ENCODE peak calls at places on chromosomes 16 and 17, in five cellular contexts. W, F, Q, N and G are unnamed samples.

GRCh38 chr17:22512997-22513538 is 820.7 kb downstream of the KCNJ18 start:
- DNase-seq in W (no peak), F (peak; percentile 52), Q (no peak), N (no peak), G (no peak)

GRCh38 chr17:57514614-57515013 is 230.5 kb downstream of the CCDC182 start:
- DNase-seq in N (no peak), F (no peak), Q (no peak), W (no peak), G (no peak)

GRCh38 chr16:69660166-69660565 is 66.2 kb downstream of the NQO1 start:
- DNase-seq in W (no peak), Q (no peak), F (no peak), N (no peak), G (no peak)

GRCh38 chr17:81909966-81910839 is 996 bp downstream of the PCYT2 start:
- DNase-seq in F (peak; percentile 66), N (no peak), W (no peak), Q (no peak), G (no peak)

GRCh38 chr16:22216191-22216831 is 10.2 kb downstream of the EEF2K start:
- DNase-seq in N (peak; percentile 52), F (no peak), W (no peak), Q (no peak), G (no peak)

GRCh38 chr16:53752566-53752965 is 48.6 kb downstream of the FTO start:
- DNase-seq in Q (no peak), F (no peak), W (no peak), N (no peak), G (no peak)

GRCh38 chr16:17205279-17206139 is 265.3 kb downstream of the XYLT1 start:
- DNase-seq in Q (no peak), N (peak; percentile 47), W (no peak), F (no peak), G (peak; percentile 57)

GRCh38 chr17:44024853-44025252 is 10.1 kb upstream of the TMEM101 start:
- DNase-seq in Q (no peak), W (no peak), F (peak; percentile 23), N (no peak), G (no peak)

GRCh38 chr16:56421976-56422669 is 3.2 kb downstream of the AMFR start:
- DNase-seq in F (no peak), N (no peak), Q (no peak), W (no peak), G (no peak)

GRCh38 chr17:74999523-74999922 is 12.1 kb downstream of the CDR2L start:
- DNase-seq in W (no peak), F (no peak), N (no peak), Q (no peak), G (no peak)

GRCh38 chr17:15966183-15966878 is 21.4 kb downstream of the ADORA2B start:
- DNase-seq in W (no peak), N (peak; percentile 22), F (no peak), Q (peak; percentile 80), G (peak; percentile 37)

GRCh38 chr17:10251212-10251948 is 53.0 kb upstream of the GAS7 start:
- DNase-seq in W (no peak), Q (no peak), N (no peak), F (no peak), G (no peak)

GRCh38 chr16:7013990-7014389 is 318.7 kb upstream of the RBFOX1 start:
- DNase-seq in W (no peak), Q (no peak), N (peak; percentile 7), F (no peak), G (no peak)

GRCh38 chr16:67043420-67043819 is 14.5 kb downstream of the CBFB start:
- DNase-seq in F (no peak), Q (no peak), N (no peak), W (no peak), G (no peak)

GRCh38 chr16:87669672-87670071 is 67.4 kb downstream of the JPH3 start:
- DNase-seq in Q (no peak), F (no peak), N (no peak), W (no peak), G (no peak)

GRCh38 chr16:65229191-65229662 is 107.4 kb upstream of the CDH11 start:
- DNase-seq in F (no peak), W (no peak), Q (no peak), N (no peak), G (no peak)

GRCh38 chr16:12157510-12158093 is 181.1 kb downstream of the SNX29 start:
- DNase-seq in N (no peak), W (no peak), Q (no peak), F (no peak), G (no peak)

GRCh38 chr16:3690470-3690918 is 26.8 kb downstream of the TRAP1 start:
- DNase-seq in F (peak; percentile 93), Q (peak; percentile 88), W (peak; percentile 15), N (peak; percentile 94), G (peak; percentile 94)

GRCh38 chr16:88907768-88908167 is 41.3 kb upstream of the PABPN1L start:
- DNase-seq in Q (no peak), N (no peak), W (no peak), F (no peak), G (no peak)

GRCh38 chr16:61324044-61324443 is 712.2 kb downstream of the CDH8 start:
- DNase-seq in W (no peak), N (no peak), F (no peak), Q (no peak), G (no peak)

GRCh38 chr16:3019594-3020246 is 448 bp upstream of the TNFRSF12A start:
- DNase-seq in N (no peak), F (no peak), W (no peak), Q (no peak), G (no peak)

GRCh38 chr16:57265850-57266530 is 18.5 kb downstream of the PLLP start:
- DNase-seq in F (peak; percentile 91), W (no peak), Q (peak; percentile 84), N (no peak), G (peak; percentile 93)

GRCh38 chr17:81961087-81961514 is at the start of gene NOTUM:
- DNase-seq in W (no peak), N (peak; percentile 27), F (peak; percentile 90), Q (no peak), G (no peak)

GRCh38 chr17:76394166-76394565 is 9.8 kb downstream of the SPHK1 start:
- DNase-seq in N (no peak), F (no peak), Q (no peak), W (no peak), G (no peak)

GRCh38 chr17:40953876-40954275 is 12.9 kb downstream of the KRT39 start:
- DNase-seq in N (peak; percentile 12), Q (no peak), F (no peak), W (no peak), G (no peak)

GRCh38 chr17:76506408-76507328 is 5.4 kb upstream of the RHBDF2 start:
- DNase-seq in W (no peak), F (peak; percentile 95), Q (peak; percentile 82), N (peak; percentile 60), G (peak; percentile 92)

GRCh38 chr17:17628388-17629008 is 37.0 kb upstream of the PEMT start:
- DNase-seq in Q (no peak), F (no peak), W (no peak), N (no peak), G (no peak)

GRCh38 chr17:49497147-49498036 is 2.3 kb downstream of the NGFR start:
- DNase-seq in Q (no peak), N (peak; percentile 27), W (no peak), F (peak; percentile 84), G (peak; percentile 73)

GRCh38 chr17:57861000-57861736 is 11.3 kb upstream of the MRPS23 start:
- DNase-seq in F (peak; percentile 70), N (peak; percentile 55), Q (peak; percentile 72), W (peak; percentile 35), G (peak; percentile 77)

GRCh38 chr17:63250830-63251229 is 195.3 kb downstream of the CYB561 start:
- DNase-seq in N (peak; percentile 34), Q (no peak), W (no peak), F (no peak), G (no peak)

GRCh38 chr17:29115906-29116651 is 64.1 kb downstream of the MYO18A start:
- DNase-seq in Q (peak; percentile 34), N (peak; percentile 43), F (peak; percentile 85), W (no peak), G (no peak)

GRCh38 chr17:59353936-59354755 is 22.7 kb downstream of the YPEL2 start:
- DNase-seq in Q (no peak), N (no peak), W (no peak), F (no peak), G (no peak)

GRCh38 chr16:48534601-48535340 is 75.2 kb downstream of the N4BP1 start:
- DNase-seq in W (no peak), N (no peak), Q (no peak), F (no peak), G (no peak)

GRCh38 chr16:81745704-81746558 is 33.2 kb upstream of the PLCG2 start:
- DNase-seq in Q (peak; percentile 81), F (peak; percentile 87), N (peak; percentile 60), W (peak; percentile 18), G (peak; percentile 84)
- TF ChIP-seq CTCF in Q (no peak), F (no peak), N (no peak), W (no peak), G (no peak)

DNA sequence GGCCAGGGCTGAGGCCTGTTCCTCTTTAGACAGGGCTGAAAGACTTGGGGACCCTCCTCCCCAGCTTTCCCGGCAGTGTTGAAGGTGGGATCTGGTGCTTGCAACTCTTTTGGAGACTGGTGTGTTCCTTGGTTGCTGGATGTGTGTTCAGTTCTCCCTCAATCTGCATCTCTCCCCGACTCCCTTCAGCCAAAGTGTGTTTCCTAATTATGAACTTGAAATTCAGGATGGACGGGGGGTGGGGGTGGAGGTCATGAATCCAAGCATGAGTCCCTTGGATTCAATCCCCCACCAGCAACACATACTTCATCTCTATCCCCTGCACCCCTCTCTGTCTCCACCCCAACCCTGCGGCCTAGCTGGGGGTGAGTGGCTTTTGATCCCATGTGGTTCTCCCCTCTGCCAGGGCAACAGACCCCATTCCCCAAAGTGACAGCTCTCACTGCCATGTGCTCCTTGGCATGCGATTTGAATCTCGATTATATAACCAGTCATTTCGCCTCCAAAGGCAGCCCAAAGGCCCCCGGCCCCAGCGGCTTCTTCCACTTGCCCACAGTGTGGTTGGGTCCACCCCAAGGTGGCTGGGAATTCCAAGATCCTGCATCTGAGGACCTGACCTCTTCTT is 1.3 kb downstream of the ARHGAP23 start:
- DNase-seq in W (no peak), N (no peak), F (no peak), Q (no peak), G (no peak)
- H3K4me3 ChIP-seq in W (peak overlapping the region; percentile 58), N (peak overlapping the region; percentile 63), F (peak overlapping the region; percentile 70), Q (no peak overlapping the region), G (no peak overlapping the region)

DNA sequence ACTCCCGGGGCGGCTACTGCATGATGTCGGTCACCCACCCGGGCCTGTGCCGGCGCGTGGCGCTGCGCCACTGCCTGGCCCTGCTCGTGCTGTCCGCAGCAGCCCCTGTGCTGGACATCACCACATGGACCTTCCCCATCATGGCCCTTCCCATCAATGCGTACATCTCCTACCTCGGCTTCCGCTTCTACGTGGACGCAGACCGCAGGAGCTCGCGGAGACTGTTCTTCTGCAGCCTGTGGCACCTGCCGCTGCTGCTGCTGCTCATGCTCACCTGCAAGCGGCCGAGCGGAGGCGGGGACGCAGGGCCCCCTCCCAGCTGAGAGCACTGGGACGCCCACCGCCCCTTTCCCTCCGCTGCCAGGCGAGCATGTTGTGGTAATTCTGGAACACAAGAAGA is 29.8 kb downstream of the CDRT15 start:
- DNase-seq in W (no peak), Q (no peak), F (no peak), N (no peak), G (peak; percentile 66)
- H3K36me3 ChIP-seq in W (no peaks in the 10 kb centered on the region), Q (peaks cover 6% of the 10 kb centered on the region), F (no peaks in the 10 kb centered on the region), N (no peaks in the 10 kb centered on the region), G (no peaks in the 10 kb centered on the region)

GRCh38 chr17:5499790-5500189 is 13.4 kb downstream of the MIS12 start:
- DNase-seq in N (no peak), F (peak; percentile 78), W (no peak), Q (no peak), G (no peak)
- TF ChIP-seq CTCF in N (no peak), F (no peak), W (no peak), Q (no peak), G (no peak)

GRCh38 chr17:42274273-42274542 is 2.0 kb downstream of the STAT5B start:
- DNase-seq in Q (no peak), N (no peak), W (no peak), F (no peak), G (no peak)
- H3K4me3 ChIP-seq in Q (no peak overlapping the region), N (no peak overlapping the region), W (no peak overlapping the region), F (no peak overlapping the region), G (no peak overlapping the region)